ENCODE peak calls at places on chromosomes 1 and 21, in eight cellular contexts. G, R, X, C, P, B, I and V are unnamed samples.

GRCh38 chr21:20618878-20619277 is 379.3 kb upstream of the NCAM2 start:
- DNase-seq in P (no peak), I (no peak), G (no peak), R (no peak), B (no peak), X (no peak), C (no peak), V (no peak)

GRCh38 chr1:237570530-237570929 is 320.2 kb downstream of the ZP4 start:
- DNase-seq in P (no peak), R (no peak), I (no peak), C (peak), G (no peak), X (no peak), B (no peak), V (no peak)

GRCh38 chr21:46108827-46109226 is 10.9 kb downstream of the COL6A2 start:
- DNase-seq in B (no peak), P (no peak), G (no peak), R (no peak), C (no peak), X (no peak), I (no peak), V (no peak)

GRCh38 chr1:216935901-216936300 is 212.7 kb upstream of the ESRRG start:
- DNase-seq in X (no peak), C (peak), P (no peak), G (no peak), B (no peak), R (no peak), I (peak), V (no peak)

GRCh38 chr1:208132287-208132882 is 111.8 kb downstream of the PLXNA2 start:
- DNase-seq in I (peak), G (peak), P (no peak), X (peak), B (peak), R (no peak), C (peak), V (peak)

GRCh38 chr1:181798191-181798926 is 263.2 kb downstream of the ZNF648 start:
- DNase-seq in I (no peak), R (no peak), G (no peak), X (no peak), B (no peak), C (no peak), P (no peak), V (no peak)

GRCh38 chr1:162009501-162010174 is 14.0 kb downstream of the OLFML2B start:
- DNase-seq in C (no peak), X (no peak), I (no peak), P (no peak), R (no peak), B (no peak), G (no peak), V (no peak)

GRCh38 chr1:244751271-244751895 is 84.1 kb upstream of the COX20 start:
- DNase-seq in P (no peak), G (peak), X (no peak), C (peak), I (no peak), B (no peak), R (no peak), V (no peak)

GRCh38 chr21:39633770-39634181 is 21.0 kb downstream of the B3GALT5 start:
- DNase-seq in X (no peak), B (peak), I (peak), P (peak), G (no peak), R (no peak), C (peak), V (peak)

GRCh38 chr1:168092151-168092550 is 44.6 kb downstream of the GPR161 start:
- DNase-seq in G (no peak), C (no peak), I (no peak), P (no peak), R (no peak), X (peak), B (no peak), V (no peak)

GRCh38 chr1:45304311-45305081 is 22.2 kb upstream of the HPDL start:
- DNase-seq in R (no peak), X (peak), G (no peak), P (no peak), C (peak), B (no peak), I (no peak), V (no peak)

GRCh38 chr1:154182342-154183044 is 9.4 kb downstream of the TPM3 start:
- DNase-seq in P (peak), I (peak), X (peak), G (peak), R (peak), C (peak), B (peak), V (no peak)

GRCh38 chr21:44492572-44493385 is 37.5 kb downstream of the LRRC3 start:
- DNase-seq in R (no peak), C (no peak), X (no peak), G (no peak), B (no peak), I (peak), P (no peak), V (no peak)

GRCh38 chr1:230768903-230769570 is 21.8 kb downstream of the CAPN9 start:
- DNase-seq in I (peak), G (no peak), B (peak), P (peak), X (no peak), R (no peak), C (no peak), V (peak)

GRCh38 chr1:72282690-72283203 is 408 bp upstream of the NEGR1 start:
- DNase-seq in C (peak), R (peak), I (peak), X (peak), B (peak), P (peak), G (peak), V (peak)

GRCh38 chr1:156445789-156446263 is 54.7 kb downstream of the MEF2D start:
- DNase-seq in G (peak), C (peak), P (peak), R (peak), B (peak), I (peak), X (peak), V (no peak)

GRCh38 chr21:29821230-29821629 is 118.6 kb downstream of the GRIK1 start:
- DNase-seq in X (no peak), I (no peak), P (no peak), G (no peak), C (no peak), R (no peak), B (no peak), V (no peak)

GRCh38 chr1:229105109-229105508 is 165.8 kb upstream of the RAB4A start:
- DNase-seq in R (no peak), B (no peak), C (no peak), X (no peak), I (no peak), P (no peak), G (no peak), V (no peak)

GRCh38 chr1:48038273-48038767 is 41.1 kb upstream of the TRABD2B start:
- DNase-seq in B (no peak), I (no peak), G (no peak), P (no peak), R (no peak), C (no peak), X (no peak), V (no peak)

GRCh38 chr1:233061265-233061664 is 110.9 kb downstream of the NTPCR start:
- DNase-seq in C (no peak), P (no peak), G (peak), R (no peak), X (no peak), B (no peak), I (no peak), V (no peak)

GRCh38 chr1:183604048-183604808 is 14.0 kb upstream of the NCF2 start:
- DNase-seq in P (peak), B (peak), C (no peak), I (peak), G (no peak), R (no peak), X (no peak), V (no peak)

GRCh38 chr1:55051621-55052020 is 12.3 kb downstream of the PCSK9 start:
- DNase-seq in P (no peak), I (no peak), G (no peak), R (no peak), B (no peak), C (no peak), X (no peak), V (no peak)

GRCh38 chr1:164380893-164381292 is 178.1 kb upstream of the PBX1 start:
- DNase-seq in X (no peak), C (peak), B (peak), G (peak), P (no peak), I (peak), R (no peak), V (no peak)

GRCh38 chr1:64246294-64246917 is 43.0 kb downstream of the UBE2U start:
- DNase-seq in C (peak), G (no peak), X (no peak), I (no peak), B (peak), R (no peak), P (no peak), V (no peak)

GRCh38 chr1:52877554-52877953 is 35.0 kb downstream of the ZYG11A start:
- DNase-seq in R (no peak), C (no peak), X (no peak), B (no peak), G (no peak), I (no peak), P (peak), V (no peak)

GRCh38 chr1:86018311-86018923 is 138.2 kb downstream of the COL24A1 start:
- DNase-seq in X (no peak), B (peak), P (no peak), C (peak), G (no peak), I (peak), R (no peak), V (no peak)

GRCh38 chr1:64864018-64864945 is 102.1 kb downstream of the JAK1 start:
- DNase-seq in P (no peak), G (peak), C (peak), X (peak), I (no peak), R (no peak), B (no peak), V (peak)

GRCh38 chr21:41834926-41835663 is 44.0 kb downstream of the PRDM15 start:
- DNase-seq in C (no peak), R (no peak), I (no peak), G (no peak), X (no peak), P (no peak), B (no peak), V (no peak)

GRCh38 chr21:25898671-25899070 is 163.9 kb downstream of the GABPA start:
- DNase-seq in I (no peak), B (no peak), G (no peak), X (no peak), P (no peak), C (no peak), R (no peak), V (no peak)

GRCh38 chr1:150346316-150346715 is 17.6 kb upstream of the RPRD2 start:
- DNase-seq in C (no peak), X (no peak), P (no peak), I (no peak), B (no peak), G (no peak), R (no peak), V (no peak)

GRCh38 chr1:21335750-21336168 is 45.5 kb upstream of the ECE1 start:
- DNase-seq in G (peak), C (peak), B (no peak), X (no peak), I (peak), R (no peak), P (no peak), V (no peak)

GRCh38 chr1:109371271-109371739 is 26.4 kb downstream of the SORT1 start:
- DNase-seq in P (no peak), B (peak), G (no peak), X (no peak), R (no peak), I (peak), C (peak), V (no peak)

GRCh38 chr1:231236131-231236571 is 4.9 kb upstream of the GNPAT start:
- DNase-seq in B (no peak), X (no peak), I (no peak), G (no peak), P (no peak), C (no peak), R (no peak), V (no peak)

GRCh38 chr1:3922851-3923250 is 22.8 kb upstream of the C1orf174 start:
- DNase-seq in X (no peak), I (no peak), B (no peak), P (no peak), R (no peak), C (no peak), G (no peak), V (no peak)

GRCh38 chr1:101507547-101507971 is 270.7 kb downstream of the S1PR1 start:
- DNase-seq in B (no peak), G (no peak), C (no peak), R (no peak), X (no peak), I (peak), P (no peak), V (no peak)

GRCh38 chr1:59568158-59568935 is 246.4 kb upstream of the HOOK1 start:
- DNase-seq in C (peak), R (no peak), B (no peak), G (no peak), X (no peak), I (no peak), P (no peak), V (no peak)

GRCh38 chr1:196733091-196733970 is 41.3 kb upstream of the CFHR3 start:
- DNase-seq in I (no peak), R (no peak), C (no peak), B (no peak), G (no peak), P (no peak), X (no peak), V (peak)

GRCh38 chr1:227318003-227318851 is at the start of gene CDC42BPA:
- DNase-seq in B (peak), R (peak), G (peak), P (peak), I (peak), X (peak), C (peak), V (peak)

GRCh38 chr21:40618216-40618615 is 228.7 kb downstream of the DSCAM start:
- DNase-seq in X (no peak), C (no peak), P (no peak), I (no peak), G (no peak), B (no peak), R (no peak), V (no peak)